ENCODE peak calls at places on chromosomes 3 and 15, in six cellular contexts. One of them, this sample, is unnamed.

GRCh38 chr3:72137865-72138861 is 353.2 kb upstream of the PROK2 start:
- DNase-seq in EL: no peak
- DNase-seq in amygdala: no peak
- DNase-seq in iPS-NIHi11: no peak
- DNase-seq in epithelial cell of proximal tubule: no peak
- DNase-seq in NCI-H187: no peak
- DNase-seq in this sample: no peak

GRCh38 chr3:18301781-18302180 is 123.4 kb downstream of the SATB1 start:
- DNase-seq in iPS-NIHi11: no peak
- DNase-seq in epithelial cell of proximal tubule: no peak
- DNase-seq in amygdala: no peak
- DNase-seq in NCI-H187: no peak
- DNase-seq in EL: no peak
- DNase-seq in this sample: no peak

GRCh38 chr3:14480207-14481017 is 59.7 kb downstream of the GRIP2 start:
- DNase-seq in NCI-H187: no peak
- DNase-seq in EL: peak; percentile 54
- DNase-seq in amygdala: no peak
- DNase-seq in iPS-NIHi11: no peak
- DNase-seq in epithelial cell of proximal tubule: no peak
- DNase-seq in this sample: peak; percentile 93

GRCh38 chr3:114565201-114565600 is 271.4 kb downstream of the TIGIT start:
- DNase-seq in EL: no peak
- DNase-seq in amygdala: no peak
- DNase-seq in iPS-NIHi11: no peak
- DNase-seq in NCI-H187: no peak
- DNase-seq in epithelial cell of proximal tubule: no peak
- DNase-seq in this sample: no peak

GRCh38 chr3:167742338-167742737 is 6.8 kb downstream of the SERPINI1 start:
- DNase-seq in iPS-NIHi11: no peak
- DNase-seq in amygdala: no peak
- DNase-seq in NCI-H187: no peak
- DNase-seq in EL: no peak
- DNase-seq in epithelial cell of proximal tubule: no peak
- DNase-seq in this sample: no peak

GRCh38 chr15:37106490-37107001 is 6.2 kb upstream of the MEIS2 start:
- DNase-seq in iPS-NIHi11: no peak
- DNase-seq in amygdala: no peak
- DNase-seq in EL: peak; percentile 13
- DNase-seq in NCI-H187: no peak
- DNase-seq in epithelial cell of proximal tubule: no peak
- DNase-seq in this sample: peak; percentile 36

GRCh38 chr3:170012683-170013400 is 25.0 kb upstream of the GPR160 start:
- DNase-seq in amygdala: no peak
- DNase-seq in EL: no peak
- DNase-seq in NCI-H187: no peak
- DNase-seq in epithelial cell of proximal tubule: no peak
- DNase-seq in iPS-NIHi11: no peak
- DNase-seq in this sample: no peak

GRCh38 chr15:100276519-100276918 is 65.3 kb downstream of the ADAMTS17 start:
- DNase-seq in iPS-NIHi11: no peak
- DNase-seq in epithelial cell of proximal tubule: no peak
- DNase-seq in NCI-H187: no peak
- DNase-seq in amygdala: no peak
- DNase-seq in EL: no peak
- DNase-seq in this sample: no peak

GRCh38 chr15:33975023-33975565 is 6.8 kb downstream of the CHRM5 start:
- DNase-seq in epithelial cell of proximal tubule: no peak
- DNase-seq in EL: no peak
- DNase-seq in amygdala: no peak
- DNase-seq in iPS-NIHi11: no peak
- DNase-seq in NCI-H187: no peak
- DNase-seq in this sample: peak; percentile 7

GRCh38 chr15:71096676-71097075 is 18.6 kb upstream of the THSD4 start:
- DNase-seq in iPS-NIHi11: no peak
- DNase-seq in amygdala: no peak
- DNase-seq in epithelial cell of proximal tubule: no peak
- DNase-seq in NCI-H187: no peak
- DNase-seq in EL: peak; percentile 70
- DNase-seq in this sample: peak; percentile 84

GRCh38 chr3:124413989-124414598 is 316.2 kb upstream of the UMPS start:
- DNase-seq in NCI-H187: no peak
- DNase-seq in EL: no peak
- DNase-seq in iPS-NIHi11: no peak
- DNase-seq in amygdala: no peak
- DNase-seq in epithelial cell of proximal tubule: no peak
- DNase-seq in this sample: no peak

GRCh38 chr15:45715528-45715927 is 80.7 kb downstream of the SQOR start:
- DNase-seq in iPS-NIHi11: no peak
- DNase-seq in amygdala: no peak
- DNase-seq in EL: no peak
- DNase-seq in epithelial cell of proximal tubule: no peak
- DNase-seq in NCI-H187: no peak
- DNase-seq in this sample: no peak

GRCh38 chr15:89647191-89647851 is 7.9 kb downstream of the KIF7 start:
- DNase-seq in epithelial cell of proximal tubule: no peak
- DNase-seq in EL: peak; percentile 51
- DNase-seq in NCI-H187: peak; percentile 38
- DNase-seq in amygdala: no peak
- DNase-seq in iPS-NIHi11: peak; percentile 96
- DNase-seq in this sample: peak; percentile 54

GRCh38 chr3:177882124-177882648 is 654.0 kb upstream of the KCNMB2 start:
- DNase-seq in iPS-NIHi11: no peak
- DNase-seq in amygdala: no peak
- DNase-seq in epithelial cell of proximal tubule: no peak
- DNase-seq in NCI-H187: no peak
- DNase-seq in EL: no peak
- DNase-seq in this sample: no peak

GRCh38 chr15:41698779-41699178 is 38.6 kb downstream of the MGA start:
- DNase-seq in amygdala: no peak
- DNase-seq in epithelial cell of proximal tubule: no peak
- DNase-seq in iPS-NIHi11: no peak
- DNase-seq in NCI-H187: no peak
- DNase-seq in EL: peak; percentile 57
- DNase-seq in this sample: peak; percentile 4

GRCh38 chr3:2713923-2714322 is 396.3 kb downstream of the IL5RA start:
- DNase-seq in NCI-H187: no peak
- DNase-seq in amygdala: no peak
- DNase-seq in EL: no peak
- DNase-seq in epithelial cell of proximal tubule: no peak
- DNase-seq in iPS-NIHi11: no peak
- DNase-seq in this sample: no peak

GRCh38 chr15:65339926-65340325 is 35.4 kb downstream of the RNU5B-1 start:
- DNase-seq in NCI-H187: no peak
- DNase-seq in epithelial cell of proximal tubule: no peak
- DNase-seq in EL: no peak
- DNase-seq in iPS-NIHi11: peak; percentile 60
- DNase-seq in amygdala: no peak
- DNase-seq in this sample: no peak

GRCh38 chr15:64503197-64503596 is 42.8 kb downstream of the ZNF609 start:
- DNase-seq in EL: peak; percentile 32
- DNase-seq in NCI-H187: no peak
- DNase-seq in epithelial cell of proximal tubule: no peak
- DNase-seq in amygdala: no peak
- DNase-seq in iPS-NIHi11: no peak
- DNase-seq in this sample: no peak

GRCh38 chr15:48427960-48428547 is 96.8 kb downstream of the DUT start:
- DNase-seq in NCI-H187: no peak
- DNase-seq in EL: peak; percentile 97
- DNase-seq in amygdala: no peak
- DNase-seq in iPS-NIHi11: no peak
- DNase-seq in epithelial cell of proximal tubule: no peak
- DNase-seq in this sample: peak; percentile 12

GRCh38 chr3:22713936-22714335 is 489.2 kb upstream of the UBE2E2 start:
- DNase-seq in EL: peak; percentile 72
- DNase-seq in iPS-NIHi11: no peak
- DNase-seq in epithelial cell of proximal tubule: peak; percentile 79
- DNase-seq in NCI-H187: no peak
- DNase-seq in amygdala: no peak
- DNase-seq in this sample: peak; percentile 96

GRCh38 chr15:89820651-89821611 is 6.3 kb upstream of the ANPEP start:
- DNase-seq in NCI-H187: no peak
- DNase-seq in EL: peak; percentile 92
- DNase-seq in amygdala: no peak
- DNase-seq in epithelial cell of proximal tubule: no peak
- DNase-seq in iPS-NIHi11: no peak
- DNase-seq in this sample: peak; percentile 62

GRCh38 chr15:68277605-68278344 is at the start of gene FEM1B:
- DNase-seq in iPS-NIHi11: peak; percentile 92
- DNase-seq in NCI-H187: peak; percentile 88
- DNase-seq in amygdala: peak; percentile 90
- DNase-seq in epithelial cell of proximal tubule: no peak
- DNase-seq in EL: peak; percentile 91
- DNase-seq in this sample: peak; percentile 94

GRCh38 chr15:96326551-96327154 is 3.8 kb upstream of the NR2F2 start:
- DNase-seq in iPS-NIHi11: no peak
- DNase-seq in NCI-H187: no peak
- DNase-seq in amygdala: no peak
- DNase-seq in epithelial cell of proximal tubule: no peak
- DNase-seq in EL: peak; percentile 61
- DNase-seq in this sample: peak; percentile 63

GRCh38 chr3:4722103-4722502 is 229.0 kb downstream of the ITPR1 start:
- DNase-seq in EL: peak; percentile 70
- DNase-seq in amygdala: no peak
- DNase-seq in epithelial cell of proximal tubule: no peak
- DNase-seq in NCI-H187: no peak
- DNase-seq in iPS-NIHi11: peak; percentile 36
- DNase-seq in this sample: peak; percentile 85

GRCh38 chr15:31403096-31403495 is 76.5 kb downstream of the KLF13 start:
- DNase-seq in epithelial cell of proximal tubule: no peak
- DNase-seq in iPS-NIHi11: no peak
- DNase-seq in EL: peak; percentile 33
- DNase-seq in NCI-H187: no peak
- DNase-seq in amygdala: no peak
- DNase-seq in this sample: no peak

This sample was measured in epithelial cell of esophagus.